ENCODE peak calls at places on chromosomes 3 and 15, in eight cellular contexts. Q is heart right ventricle, J is fibroblast of pulmonary artery, U is fibroblast of villous mesenchyme, T is Peyer's patch, I is substantia nigra, D is NCI-H1092, H is activated gamma-delta T cell treated with Interleukin-2 at 50 U/mL for 16 hours. O is an unnamed sample.

GRCh38 chr3:181534881-181535280 is 176.8 kb upstream of the SOX2 start:
- DNase-seq in H (no peak), D (no peak), J (no peak), T (no peak), I (no peak), Q (no peak), U (no peak), O (no peak)

GRCh38 chr3:67691207-67691606 is 36.8 kb upstream of the SUCLG2 start:
- DNase-seq in T (no peak), I (no peak), J (no peak), D (no peak), Q (no peak), U (no peak), H (no peak), O (no peak)

GRCh38 chr15:71337197-71337845 is 222.1 kb downstream of the THSD4 start:
- DNase-seq in I (no peak), D (no peak), T (no peak), J (no peak), U (peak; percentile 82), Q (no peak), H (no peak), O (no peak)

GRCh38 chr3:149615731-149616221 is 42.0 kb downstream of the WWTR1 start:
- DNase-seq in U (peak; percentile 51), Q (no peak), J (peak; percentile 79), T (no peak), D (no peak), H (no peak), I (no peak), O (no peak)

GRCh38 chr3:50534721-50535330 is 31.4 kb upstream of the CACNA2D2 start:
- DNase-seq in J (no peak), U (no peak), Q (no peak), I (no peak), D (no peak), H (no peak), T (no peak), O (no peak)

GRCh38 chr15:67967871-67968423 is 86.2 kb upstream of the PIAS1 start:
- DNase-seq in H (peak; percentile 7), I (peak; percentile 40), D (peak; percentile 60), Q (peak; percentile 80), J (peak; percentile 61), T (peak; percentile 66), U (peak; percentile 49), O (peak; percentile 76)

GRCh38 chr3:18222686-18223085 is 202.5 kb downstream of the SATB1 start:
- DNase-seq in I (no peak), H (no peak), U (no peak), Q (no peak), T (no peak), J (no peak), D (no peak), O (no peak)

GRCh38 chr3:156298938-156299337 is 178.6 kb downstream of the KCNAB1 start:
- DNase-seq in H (no peak), D (no peak), T (peak; percentile 62), Q (peak; percentile 48), U (no peak), I (peak; percentile 48), J (no peak), O (peak; percentile 34)

GRCh38 chr15:29356807-29357206 is 87.2 kb upstream of the NSMCE3 start:
- DNase-seq in H (no peak), D (no peak), I (no peak), J (no peak), U (no peak), Q (no peak), T (no peak), O (no peak)

GRCh38 chr3:45167011-45167911 is 21.1 kb upstream of the CDCP1 start:
- DNase-seq in Q (peak; percentile 66), J (peak; percentile 90), H (peak; percentile 75), U (peak; percentile 96), I (peak; percentile 14), D (peak; percentile 21), T (peak; percentile 94), O (peak; percentile 92)

GRCh38 chr3:146164071-146164470 is 3.1 kb upstream of the PLOD2 start:
- DNase-seq in Q (no peak), H (no peak), I (no peak), D (no peak), U (no peak), J (no peak), T (no peak), O (no peak)

GRCh38 chr15:34038023-34038403 is 991 bp downstream of the AVEN start:
- DNase-seq in D (no peak), Q (no peak), J (no peak), H (no peak), I (no peak), U (no peak), T (no peak), O (no peak)

GRCh38 chr3:107065094-107065861 is 312.0 kb upstream of the CCDC54 start:
- DNase-seq in T (no peak), H (no peak), Q (no peak), J (peak; percentile 7), I (no peak), U (no peak), D (peak; percentile 67), O (no peak)

GRCh38 chr15:40340740-40341400 is at the start of gene CCDC9B:
- DNase-seq in Q (peak; percentile 93), T (peak; percentile 93), J (peak; percentile 91), U (peak; percentile 93), H (no peak), D (peak; percentile 68), I (peak; percentile 88), O (peak; percentile 95)

GRCh38 chr15:79635149-79635771 is 203.1 kb downstream of the MINAR1 start:
- DNase-seq in H (no peak), J (no peak), I (no peak), U (no peak), T (no peak), Q (no peak), D (no peak), O (no peak)

GRCh38 chr3:154023148-154023547 is 98.0 kb upstream of the ARHGEF26 start:
- DNase-seq in U (no peak), T (no peak), J (peak; percentile 12), H (no peak), I (no peak), D (no peak), Q (no peak), O (no peak)

GRCh38 chr3:146313411-146314111 is 62.7 kb upstream of the PLSCR4 start:
- DNase-seq in D (no peak), T (no peak), J (peak; percentile 91), I (no peak), H (no peak), Q (no peak), U (peak; percentile 66), O (no peak)

GRCh38 chr3:167691366-167691765 is 37.6 kb upstream of the WDR49 start:
- DNase-seq in U (no peak), D (no peak), Q (no peak), I (no peak), J (no peak), H (peak; percentile 5), T (no peak), O (no peak)

GRCh38 chr15:32691316-32692032 is 26.3 kb upstream of the GREM1 start:
- DNase-seq in I (no peak), U (peak; percentile 11), Q (no peak), D (no peak), H (no peak), J (no peak), T (no peak), O (no peak)

GRCh38 chr15:69044899-69045298 is 30.4 kb downstream of the NOX5 start:
- DNase-seq in H (no peak), U (peak; percentile 94), J (peak; percentile 77), T (no peak), D (no peak), I (no peak), Q (no peak), O (no peak)

GRCh38 chr3:69446402-69447072 is 60.6 kb upstream of the FRMD4B start:
- DNase-seq in U (no peak), I (no peak), D (no peak), H (no peak), Q (no peak), J (no peak), T (no peak), O (no peak)

GRCh38 chr3:43497905-43498365 is 123.9 kb downstream of the ANO10 start:
- DNase-seq in D (no peak), U (peak; percentile 40), Q (no peak), T (no peak), I (no peak), H (no peak), J (peak; percentile 58), O (no peak)

GRCh38 chr3:126419886-126420786 is 25.4 kb downstream of the CFAP100 start:
- DNase-seq in Q (no peak), H (no peak), D (no peak), T (peak; percentile 43), I (no peak), J (no peak), U (no peak), O (peak; percentile 17)

GRCh38 chr15:81199031-81199779 is 2.5 kb downstream of the IL16 start:
- DNase-seq in T (no peak), Q (no peak), D (no peak), J (no peak), U (no peak), H (no peak), I (no peak), O (no peak)

GRCh38 chr3:178245385-178245778 is 290.9 kb upstream of the KCNMB2 start:
- DNase-seq in I (no peak), Q (no peak), T (no peak), H (no peak), U (peak; percentile 82), J (no peak), D (no peak), O (no peak)

GRCh38 chr3:4981160-4981687 is 2.0 kb downstream of the BHLHE40 start:
- DNase-seq in U (no peak), D (no peak), Q (no peak), J (peak; percentile 55), T (no peak), I (no peak), H (no peak), O (no peak)

GRCh38 chr3:175398676-175399075 is 539.5 kb downstream of the NAALADL2 start:
- DNase-seq in I (no peak), H (no peak), U (peak; percentile 57), T (no peak), Q (no peak), J (peak; percentile 6), D (no peak), O (no peak)

GRCh38 chr3:41243183-41243582 is 43.9 kb downstream of the CTNNB1 start:
- DNase-seq in I (no peak), J (no peak), U (no peak), T (no peak), Q (no peak), D (no peak), H (no peak), O (no peak)

GRCh38 chr15:63876085-63876662 is 42.4 kb upstream of the HERC1 start:
- DNase-seq in Q (no peak), H (no peak), J (peak; percentile 40), I (no peak), T (no peak), D (no peak), U (no peak), O (no peak)

GRCh38 chr3:64571982-64572381 is 115.8 kb downstream of the ADAMTS9 start:
- DNase-seq in I (no peak), T (no peak), D (no peak), Q (no peak), U (no peak), J (peak; percentile 47), H (no peak), O (no peak)

GRCh38 chr15:99086327-99086667 is 18.6 kb upstream of the SYNM start:
- DNase-seq in D (no peak), J (no peak), T (peak; percentile 3), H (no peak), U (no peak), Q (no peak), I (no peak), O (no peak)

GRCh38 chr3:24133441-24133840 is 188.4 kb downstream of the NR1D2 start:
- DNase-seq in I (no peak), H (no peak), U (no peak), D (no peak), Q (no peak), T (no peak), J (no peak), O (no peak)

GRCh38 chr15:82742134-82742533 is 32.5 kb upstream of the AP3B2 start:
- DNase-seq in T (no peak), U (no peak), J (no peak), Q (no peak), D (no peak), H (no peak), I (no peak), O (no peak)

GRCh38 chr15:39431371-39431770 is 149.5 kb upstream of the THBS1 start:
- DNase-seq in T (no peak), U (no peak), H (no peak), J (no peak), Q (no peak), D (no peak), I (no peak), O (no peak)

O was measured in stomach.